ENCODE peak calls at places on chromosomes 2 and 18, in five cellular contexts. One of them, this sample, is unnamed.

GRCh38 chr2:38708900-38709321 is 42.2 kb downstream of the SRSF7 start:
- DNase-seq in NCI-H1105: no peak
- DNase-seq in GM23248: no peak
- DNase-seq in NCI-H446 treated with DMSO at 0.1 percent for 48 hours: no peak
- DNase-seq in ACHN: no peak
- DNase-seq in this sample: no peak

GRCh38 chr2:35220471-35220870 is 1135.1 kb upstream of the CRIM1 start:
- DNase-seq in NCI-H1105: no peak
- DNase-seq in GM23248: peak; percentile 1
- DNase-seq in NCI-H446 treated with DMSO at 0.1 percent for 48 hours: no peak
- DNase-seq in ACHN: peak; percentile 8
- DNase-seq in this sample: no peak

GRCh38 chr18:61459896-61460295 is 126.7 kb downstream of the CDH20 start:
- DNase-seq in NCI-H1105: no peak
- DNase-seq in GM23248: no peak
- DNase-seq in NCI-H446 treated with DMSO at 0.1 percent for 48 hours: no peak
- DNase-seq in ACHN: no peak
- DNase-seq in this sample: no peak

GRCh38 chr2:220001693-220002260 is 374.3 kb downstream of the SLC4A3 start:
- DNase-seq in NCI-H1105: no peak
- DNase-seq in GM23248: peak; percentile 56
- DNase-seq in NCI-H446 treated with DMSO at 0.1 percent for 48 hours: no peak
- DNase-seq in ACHN: peak; percentile 47
- DNase-seq in this sample: no peak

GRCh38 chr2:48250943-48251342 is 279.0 kb upstream of the STON1 start:
- DNase-seq in NCI-H1105: no peak
- DNase-seq in GM23248: peak; percentile 25
- DNase-seq in NCI-H446 treated with DMSO at 0.1 percent for 48 hours: no peak
- DNase-seq in ACHN: no peak
- DNase-seq in this sample: no peak

GRCh38 chr18:59500765-59501164 is 141.7 kb upstream of the LMAN1 start:
- DNase-seq in NCI-H1105: no peak
- DNase-seq in GM23248: peak; percentile 23
- DNase-seq in NCI-H446 treated with DMSO at 0.1 percent for 48 hours: no peak
- DNase-seq in ACHN: no peak
- DNase-seq in this sample: no peak

GRCh38 chr2:60735496-60736250 is 20.4 kb upstream of the PAPOLG start:
- DNase-seq in NCI-H1105: peak; percentile 16
- DNase-seq in GM23248: peak; percentile 20
- DNase-seq in NCI-H446 treated with DMSO at 0.1 percent for 48 hours: no peak
- DNase-seq in ACHN: no peak
- DNase-seq in this sample: no peak

GRCh38 chr2:191677646-191678436 is at the start of gene NABP1:
- DNase-seq in NCI-H1105: peak; percentile 91
- DNase-seq in GM23248: peak; percentile 99
- DNase-seq in NCI-H446 treated with DMSO at 0.1 percent for 48 hours: peak; percentile 94
- DNase-seq in ACHN: peak; percentile 98
- DNase-seq in this sample: peak; percentile 98

GRCh38 chr2:224786848-224787247 is 70.7 kb upstream of the CCDC195 start:
- DNase-seq in NCI-H1105: no peak
- DNase-seq in GM23248: no peak
- DNase-seq in NCI-H446 treated with DMSO at 0.1 percent for 48 hours: no peak
- DNase-seq in ACHN: no peak
- DNase-seq in this sample: no peak

GRCh38 chr2:64779117-64779690 is 125.5 kb upstream of the SERTAD2 start:
- DNase-seq in NCI-H1105: no peak
- DNase-seq in GM23248: peak; percentile 83
- DNase-seq in NCI-H446 treated with DMSO at 0.1 percent for 48 hours: no peak
- DNase-seq in ACHN: peak; percentile 74
- DNase-seq in this sample: no peak

GRCh38 chr2:231527955-231528635 is 2.1 kb downstream of the NMUR1 start:
- DNase-seq in NCI-H1105: no peak
- DNase-seq in GM23248: no peak
- DNase-seq in NCI-H446 treated with DMSO at 0.1 percent for 48 hours: no peak
- DNase-seq in ACHN: no peak
- DNase-seq in this sample: no peak

This sample was measured in right atrium auricular region.